ENCODE peak calls at places on chromosomes 13 and 19, in six cellular contexts. One of them, this sample, is unnamed.

GRCh38 chr13:66348745-66349720 is 881.1 kb downstream of the PCDH9 start:
- DNase-seq in body of pancreas: peak
- DNase-seq in heart left ventricle: peak
- DNase-seq in Peyer's patch: no peak
- DNase-seq in H54: no peak
- DNase-seq in IMR-90: no peak
- DNase-seq in this sample: no peak

GRCh38 chr13:54357284-54357933 is 1328.8 kb downstream of the OLFM4 start:
- DNase-seq in body of pancreas: no peak
- DNase-seq in heart left ventricle: no peak
- DNase-seq in Peyer's patch: no peak
- DNase-seq in H54: no peak
- DNase-seq in IMR-90: no peak
- DNase-seq in this sample: no peak

GRCh38 chr13:47372742-47373141 is 475.9 kb upstream of the HTR2A start:
- DNase-seq in body of pancreas: no peak
- DNase-seq in heart left ventricle: no peak
- DNase-seq in Peyer's patch: no peak
- DNase-seq in H54: no peak
- DNase-seq in IMR-90: peak
- DNase-seq in this sample: no peak

GRCh38 chr19:1090731-1091543 is 4.2 kb downstream of the POLR2E start:
- DNase-seq in body of pancreas: no peak
- DNase-seq in heart left ventricle: no peak
- DNase-seq in Peyer's patch: no peak
- DNase-seq in H54: no peak
- DNase-seq in IMR-90: no peak
- DNase-seq in this sample: no peak

GRCh38 chr13:92829930-92830329 is 396.7 kb upstream of the GPC6 start:
- DNase-seq in body of pancreas: no peak
- DNase-seq in heart left ventricle: no peak
- DNase-seq in Peyer's patch: no peak
- DNase-seq in H54: no peak
- DNase-seq in IMR-90: no peak
- DNase-seq in this sample: no peak

GRCh38 chr19:4803736-4804695 is 12.5 kb downstream of the FEM1A start:
- DNase-seq in body of pancreas: peak
- DNase-seq in heart left ventricle: peak
- DNase-seq in Peyer's patch: peak
- DNase-seq in H54: no peak
- DNase-seq in IMR-90: peak
- DNase-seq in this sample: peak

GRCh38 chr13:80533175-80533574 is 192.2 kb upstream of the SPRY2 start:
- DNase-seq in body of pancreas: no peak
- DNase-seq in heart left ventricle: no peak
- DNase-seq in Peyer's patch: no peak
- DNase-seq in H54: no peak
- DNase-seq in IMR-90: no peak
- DNase-seq in this sample: no peak

GRCh38 chr19:15672580-15673175 is at the start of gene CYP4F12:
- DNase-seq in body of pancreas: peak
- DNase-seq in heart left ventricle: peak
- DNase-seq in Peyer's patch: peak
- DNase-seq in H54: peak
- DNase-seq in IMR-90: no peak
- DNase-seq in this sample: peak

GRCh38 chr13:24540236-24541126 is 27.9 kb upstream of the PARP4 start:
- DNase-seq in body of pancreas: no peak
- DNase-seq in heart left ventricle: no peak
- DNase-seq in Peyer's patch: no peak
- DNase-seq in H54: no peak
- DNase-seq in IMR-90: no peak
- DNase-seq in this sample: peak

GRCh38 chr19:45901432-45901903 is 945 bp downstream of the MYPOP start:
- DNase-seq in body of pancreas: peak
- DNase-seq in heart left ventricle: peak
- DNase-seq in Peyer's patch: no peak
- DNase-seq in H54: no peak
- DNase-seq in IMR-90: peak
- DNase-seq in this sample: peak

GRCh38 chr13:114194853-114195252 is 15.8 kb downstream of the CFAP97D2 start:
- DNase-seq in body of pancreas: no peak
- DNase-seq in heart left ventricle: no peak
- DNase-seq in Peyer's patch: no peak
- DNase-seq in H54: no peak
- DNase-seq in IMR-90: no peak
- DNase-seq in this sample: no peak

GRCh38 chr19:51448011-51448744 is 10.1 kb downstream of the SIGLEC8 start:
- DNase-seq in body of pancreas: no peak
- DNase-seq in heart left ventricle: no peak
- DNase-seq in Peyer's patch: no peak
- DNase-seq in H54: no peak
- DNase-seq in IMR-90: no peak
- DNase-seq in this sample: peak

GRCh38 chr13:31793246-31793645 is 53.9 kb downstream of the RXFP2 start:
- DNase-seq in body of pancreas: no peak
- DNase-seq in heart left ventricle: no peak
- DNase-seq in Peyer's patch: no peak
- DNase-seq in H54: no peak
- DNase-seq in IMR-90: peak
- DNase-seq in this sample: no peak

GRCh38 chr13:111558700-111559088 is 238.3 kb downstream of the TEX29 start:
- DNase-seq in body of pancreas: no peak
- DNase-seq in heart left ventricle: no peak
- DNase-seq in Peyer's patch: no peak
- DNase-seq in H54: no peak
- DNase-seq in IMR-90: no peak
- DNase-seq in this sample: no peak

GRCh38 chr13:99686157-99686572 is 184.9 kb downstream of the TM9SF2 start:
- DNase-seq in body of pancreas: peak
- DNase-seq in heart left ventricle: peak
- DNase-seq in Peyer's patch: peak
- DNase-seq in H54: peak
- DNase-seq in IMR-90: peak
- DNase-seq in this sample: no peak

GRCh38 chr13:40969169-40969901 is 49.8 kb downstream of the ELF1 start:
- DNase-seq in body of pancreas: no peak
- DNase-seq in heart left ventricle: no peak
- DNase-seq in Peyer's patch: no peak
- DNase-seq in H54: no peak
- DNase-seq in IMR-90: no peak
- DNase-seq in this sample: peak

GRCh38 chr13:94590744-94591143 is 5.2 kb downstream of the TGDS start:
- DNase-seq in body of pancreas: no peak
- DNase-seq in heart left ventricle: no peak
- DNase-seq in Peyer's patch: no peak
- DNase-seq in H54: no peak
- DNase-seq in IMR-90: no peak
- DNase-seq in this sample: no peak

GRCh38 chr19:5048727-5049553 is 80.0 kb downstream of the KDM4B start:
- DNase-seq in body of pancreas: no peak
- DNase-seq in heart left ventricle: no peak
- DNase-seq in Peyer's patch: no peak
- DNase-seq in H54: peak
- DNase-seq in IMR-90: peak
- DNase-seq in this sample: no peak

GRCh38 chr13:50519866-50520265 is 323.6 kb downstream of the DLEU7 start:
- DNase-seq in body of pancreas: no peak
- DNase-seq in heart left ventricle: no peak
- DNase-seq in Peyer's patch: no peak
- DNase-seq in H54: no peak
- DNase-seq in IMR-90: no peak
- DNase-seq in this sample: no peak

GRCh38 chr13:114048463-114048862 is 74.6 kb upstream of the C13orf46 start:
- DNase-seq in body of pancreas: no peak
- DNase-seq in heart left ventricle: peak
- DNase-seq in Peyer's patch: no peak
- DNase-seq in H54: no peak
- DNase-seq in IMR-90: no peak
- DNase-seq in this sample: no peak

DNA sequence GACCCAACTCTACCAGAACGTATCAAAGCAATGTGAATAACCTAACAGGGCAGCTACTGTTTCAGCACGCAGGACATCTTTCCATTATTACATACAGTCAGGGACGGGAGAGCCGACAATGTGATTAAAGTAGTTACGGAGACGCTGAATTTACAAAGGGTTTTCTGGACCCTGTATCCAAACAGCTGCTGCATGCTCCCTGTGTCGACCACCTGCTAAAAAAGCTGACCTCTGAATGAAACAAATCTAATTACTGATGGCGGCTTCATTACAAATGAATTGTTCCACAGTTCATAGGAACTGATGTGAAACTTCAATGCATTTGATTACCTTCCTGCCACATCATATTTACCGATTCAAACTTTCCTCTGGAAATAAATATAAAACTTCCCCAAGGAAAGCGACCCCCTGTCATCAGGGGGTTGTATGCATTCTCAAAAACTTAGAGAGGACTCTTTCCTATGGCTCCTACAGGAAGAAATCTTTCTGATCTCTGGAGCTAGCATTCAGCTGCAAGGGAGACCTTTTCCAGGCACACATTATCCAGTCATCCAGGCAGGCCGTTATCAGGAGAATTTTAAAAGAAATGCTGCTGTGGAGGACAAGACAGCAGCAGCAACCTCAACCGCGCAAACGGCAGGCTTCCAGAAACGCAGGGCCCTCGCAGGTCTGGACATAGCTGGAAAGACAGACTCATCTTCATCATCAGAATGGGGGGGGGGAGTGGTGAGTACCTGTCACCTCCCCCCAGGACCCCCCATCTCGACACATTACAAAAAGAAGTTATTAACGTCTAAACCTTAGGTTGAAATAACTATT is 3.1 kb downstream of the EFNB2 start:
- DNase-seq in body of pancreas: no peak
- DNase-seq in heart left ventricle: no peak
- DNase-seq in Peyer's patch: peak
- DNase-seq in H54: no peak
- DNase-seq in IMR-90: peak
- DNase-seq in this sample: no peak
- TF ChIP-seq POLR2A in body of pancreas: no peak
- TF ChIP-seq POLR2A in heart left ventricle: no peak
- TF ChIP-seq POLR2A in Peyer's patch: no peak
- TF ChIP-seq POLR2A in H54: no peak
- TF ChIP-seq POLR2A in IMR-90: no peak
- TF ChIP-seq POLR2A in this sample: no peak

DNA sequence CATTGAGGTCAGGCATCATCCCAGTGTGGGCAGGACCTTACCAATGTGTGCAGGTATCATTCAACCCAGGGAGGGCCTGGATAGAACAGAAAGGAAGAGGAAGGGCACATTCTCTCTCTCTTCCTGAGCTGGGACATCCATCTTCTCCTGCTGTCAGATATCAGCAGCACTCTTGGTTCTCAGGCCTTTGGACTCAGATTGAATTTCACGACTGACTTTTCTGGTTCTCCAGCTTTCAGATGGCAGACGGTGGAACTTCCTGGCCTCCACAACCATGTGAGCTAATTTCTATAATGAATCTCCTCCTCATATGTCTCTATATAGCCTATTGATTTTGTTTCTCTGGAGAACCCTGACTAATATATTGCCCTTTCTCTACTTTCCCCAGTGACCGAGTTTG is 77.3 kb downstream of the OLFM4 start:
- DNase-seq in body of pancreas: peak
- DNase-seq in heart left ventricle: no peak
- DNase-seq in Peyer's patch: no peak
- DNase-seq in H54: no peak
- DNase-seq in IMR-90: no peak
- DNase-seq in this sample: no peak
- TF ChIP-seq POLR2A in body of pancreas: no peak
- TF ChIP-seq POLR2A in heart left ventricle: no peak
- TF ChIP-seq POLR2A in Peyer's patch: no peak
- TF ChIP-seq POLR2A in H54: no peak
- TF ChIP-seq POLR2A in IMR-90: no peak
- TF ChIP-seq POLR2A in this sample: no peak

GRCh38 chr19:35276706-35277281 is 5.5 kb upstream of the HAMP start:
- DNase-seq in body of pancreas: no peak
- DNase-seq in heart left ventricle: no peak
- DNase-seq in Peyer's patch: no peak
- DNase-seq in H54: no peak
- DNase-seq in IMR-90: no peak
- DNase-seq in this sample: no peak

GRCh38 chr19:35281303-35281702 is 1.0 kb upstream of the HAMP start:
- DNase-seq in body of pancreas: no peak
- DNase-seq in heart left ventricle: no peak
- DNase-seq in Peyer's patch: no peak
- DNase-seq in H54: no peak
- DNase-seq in IMR-90: no peak
- DNase-seq in this sample: no peak

GRCh38 chr19:35279374-35279773 is 3.0 kb upstream of the HAMP start:
- DNase-seq in body of pancreas: no peak
- DNase-seq in heart left ventricle: no peak
- DNase-seq in Peyer's patch: no peak
- DNase-seq in H54: no peak
- DNase-seq in IMR-90: no peak
- DNase-seq in this sample: no peak

GRCh38 chr19:35278578-35279284 is 3.6 kb upstream of the HAMP start:
- DNase-seq in body of pancreas: no peak
- DNase-seq in heart left ventricle: no peak
- DNase-seq in Peyer's patch: no peak
- DNase-seq in H54: no peak
- DNase-seq in IMR-90: no peak
- DNase-seq in this sample: no peak

DNA sequence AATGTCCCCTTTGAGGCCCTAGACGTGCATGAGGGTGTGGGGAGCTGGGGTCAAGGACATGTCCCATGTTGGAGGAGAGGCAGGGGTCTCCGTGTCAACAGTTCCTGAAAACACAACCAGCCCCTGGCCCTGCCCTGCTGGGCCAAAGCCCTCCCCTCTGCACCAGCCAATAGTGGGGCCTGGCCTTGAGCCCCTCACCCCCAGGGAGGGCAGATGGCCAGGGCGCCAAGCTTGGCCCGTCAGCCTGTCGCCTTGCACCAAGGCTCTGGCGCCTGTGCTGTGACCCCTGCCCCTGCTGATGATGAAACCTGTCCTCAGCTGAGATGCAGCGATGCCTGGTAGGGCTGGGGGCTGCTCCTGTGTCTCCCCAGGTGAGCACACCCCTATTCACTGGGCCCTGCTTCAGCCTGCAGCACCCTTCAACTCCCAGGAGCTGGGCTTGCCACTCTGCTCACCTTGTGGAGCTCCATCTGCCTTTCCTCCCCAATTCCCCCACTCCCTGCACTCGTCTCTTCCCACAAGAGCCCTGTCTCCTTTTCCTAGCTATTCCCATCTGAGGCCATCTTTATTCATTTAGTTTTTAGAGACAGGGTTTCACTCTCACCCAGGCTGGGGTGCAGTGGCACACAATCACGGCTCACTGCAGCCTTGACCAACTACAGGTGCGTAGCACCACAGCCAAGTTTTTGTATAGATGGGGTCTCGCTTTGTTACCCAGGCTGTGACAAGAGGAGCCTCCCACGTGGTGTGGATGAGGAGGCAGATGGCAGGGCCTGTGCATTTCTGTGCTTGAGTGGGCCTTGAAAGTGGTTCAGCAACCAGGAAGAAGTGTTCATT is 2.1 kb upstream of the HAMP start:
- DNase-seq in body of pancreas: no peak
- DNase-seq in heart left ventricle: no peak
- DNase-seq in Peyer's patch: no peak
- DNase-seq in H54: no peak
- DNase-seq in IMR-90: no peak
- DNase-seq in this sample: no peak
- TF ChIP-seq POLR2A in body of pancreas: no peak
- TF ChIP-seq POLR2A in heart left ventricle: no peak
- TF ChIP-seq POLR2A in Peyer's patch: no peak
- TF ChIP-seq POLR2A in H54: no peak
- TF ChIP-seq POLR2A in IMR-90: no peak
- TF ChIP-seq POLR2A in this sample: no peak

GRCh38 chr13:21147827-21148226 is 28.5 kb downstream of the SKA3 start:
- DNase-seq in body of pancreas: no peak
- DNase-seq in heart left ventricle: no peak
- DNase-seq in Peyer's patch: no peak
- DNase-seq in H54: no peak
- DNase-seq in IMR-90: no peak
- DNase-seq in this sample: no peak
- TF ChIP-seq POLR2A in body of pancreas: no peak
- TF ChIP-seq POLR2A in heart left ventricle: no peak
- TF ChIP-seq POLR2A in Peyer's patch: no peak
- TF ChIP-seq POLR2A in H54: no peak
- TF ChIP-seq POLR2A in IMR-90: no peak
- TF ChIP-seq POLR2A in this sample: no peak